ENCODE peak calls at places on chromosome 22, in eight cellular contexts. I is mucosa of descending colon; J is pancreas; K is lung; H is activated T-cell treated with anti-CD3 and anti-CD28 coated beads, Interleukin-2, amount 50 U/mL, for 72 hours; D is right lobe of liver; Z is B cell; O is PC-3. V is an unnamed sample.

GRCh38 chr22:49462795-49463194 is 364.9 kb downstream of the BRD1 start:
- ATAC-seq in D (peak), Z (no peak), J (no peak), K (no peak), I (no peak), H (peak), O (no peak), V (no peak)

GRCh38 chr22:44181912-44182590 is 1.3 kb downstream of the PARVG start:
- ATAC-seq in J (peak), O (no peak), K (peak), I (peak), Z (peak), H (peak), D (peak), V (no peak)

GRCh38 chr22:50304528-50305392 is 2.7 kb downstream of the PLXNB2 start:
- ATAC-seq in I (peak), Z (peak), D (no peak), J (peak), K (no peak), O (peak), H (no peak), V (no peak)

GRCh38 chr22:49934144-49934890 is 15.9 kb downstream of the CRELD2 start:
- ATAC-seq in D (peak), O (no peak), H (no peak), K (peak), I (peak), Z (no peak), J (peak), V (no peak)

GRCh38 chr22:44746061-44746789 is 6.2 kb upstream of the ARHGAP8 start:
- ATAC-seq in D (no peak), H (no peak), Z (no peak), K (no peak), O (no peak), I (peak), J (peak), V (no peak)

GRCh38 chr22:49959782-49960158 is 802 bp upstream of the PIM3 start:
- ATAC-seq in H (no peak), Z (peak), I (peak), D (peak), J (peak), K (no peak), O (peak), V (peak)

GRCh38 chr22:39703890-39704658 is 133.5 kb downstream of the CACNA1I start:
- ATAC-seq in Z (no peak), D (no peak), J (no peak), O (no peak), I (no peak), K (no peak), H (no peak), V (no peak)

GRCh38 chr22:22959147-22959827 is 71.7 kb downstream of the IGLL5 start:
- ATAC-seq in Z (peak), D (peak), I (peak), J (peak), K (no peak), O (peak), H (peak), V (peak)

GRCh38 chr22:50673231-50674126 is 856 bp downstream of the SHANK3 start:
- ATAC-seq in O (no peak), H (no peak), J (no peak), D (no peak), Z (peak), I (no peak), K (no peak), V (no peak)

GRCh38 chr22:35397095-35397904 is 2.6 kb upstream of the MCM5 start:
- ATAC-seq in K (no peak), I (no peak), D (peak), H (no peak), Z (no peak), O (no peak), J (peak), V (no peak)

GRCh38 chr22:48492371-48493320 is 1335.0 kb downstream of the BRD1 start:
- ATAC-seq in H (peak), J (peak), Z (peak), I (peak), O (peak), K (no peak), D (peak), V (peak)

GRCh38 chr22:35150163-35151107 is 84.5 kb downstream of the ISX start:
- ATAC-seq in J (peak), I (peak), K (no peak), Z (peak), D (peak), O (peak), H (peak), V (peak)

GRCh38 chr22:19522190-19522880 is 1.9 kb downstream of the CLDN5 start:
- ATAC-seq in J (no peak), I (no peak), K (no peak), H (no peak), D (no peak), O (no peak), Z (no peak), V (no peak)

GRCh38 chr22:34243023-34243422 is 322.7 kb upstream of the LARGE1 start:
- ATAC-seq in J (no peak), I (no peak), K (no peak), Z (no peak), O (no peak), H (no peak), D (no peak), V (no peak)

GRCh38 chr22:24178021-24178431 is 3.3 kb upstream of the SUSD2 start:
- ATAC-seq in Z (no peak), K (no peak), H (no peak), D (no peak), O (no peak), I (no peak), J (no peak), V (no peak)

GRCh38 chr22:33204408-33204807 is 146.2 kb upstream of the SYN3 start:
- ATAC-seq in O (no peak), K (no peak), D (no peak), J (no peak), H (no peak), I (no peak), Z (no peak), V (no peak)

GRCh38 chr22:35597692-35598395 is 19.3 kb downstream of the MB start:
- ATAC-seq in H (no peak), D (no peak), J (peak), K (no peak), I (no peak), Z (no peak), O (no peak), V (no peak)

GRCh38 chr22:16845881-16846280 is 20.7 kb upstream of the XKR3 start:
- ATAC-seq in K (no peak), O (no peak), H (no peak), D (peak), Z (no peak), J (no peak), I (no peak), V (no peak)

GRCh38 chr22:42236268-42236667 is 34.2 kb downstream of the TCF20 start:
- ATAC-seq in O (no peak), J (no peak), Z (no peak), K (no peak), H (no peak), D (no peak), I (no peak), V (no peak)

GRCh38 chr22:38656256-38657148 is at the start of the genes CBY1 and FAM227A:
- ATAC-seq in O (peak), D (peak), Z (peak), H (peak), I (peak), J (peak), K (peak), V (peak)